ENCODE peak calls at places on chromosomes 1 and 21, in six cellular contexts. One of them, this sample, is unnamed.

GRCh38 chr1:36156329-36157114 is 562 bp downstream of the MAP7D1 start:
- DNase-seq in ovary: peak; percentile 79
- DNase-seq in adrenal gland: peak; percentile 78
- DNase-seq in aorta: peak; percentile 87
- DNase-seq in body of pancreas: peak; percentile 74
- DNase-seq in RWPE1: no peak
- DNase-seq in this sample: peak; percentile 82

GRCh38 chr21:32819702-32820101 is 48.1 kb upstream of the PAXBP1 start:
- DNase-seq in body of pancreas: no peak
- DNase-seq in aorta: peak; percentile 67
- DNase-seq in ovary: peak; percentile 32
- DNase-seq in adrenal gland: no peak
- DNase-seq in RWPE1: no peak
- DNase-seq in this sample: peak; percentile 34

GRCh38 chr1:164991763-164992162 is 364.8 kb downstream of the LMX1A start:
- DNase-seq in RWPE1: no peak
- DNase-seq in ovary: no peak
- DNase-seq in body of pancreas: no peak
- DNase-seq in adrenal gland: no peak
- DNase-seq in aorta: no peak
- DNase-seq in this sample: no peak

GRCh38 chr21:32570456-32570855 is 14.9 kb downstream of the TCP10L start:
- DNase-seq in RWPE1: no peak
- DNase-seq in aorta: no peak
- DNase-seq in ovary: no peak
- DNase-seq in adrenal gland: no peak
- DNase-seq in body of pancreas: no peak
- DNase-seq in this sample: no peak

GRCh38 chr1:167627615-167627864 is 2.5 kb upstream of the RCSD1 start:
- DNase-seq in adrenal gland: no peak
- DNase-seq in RWPE1: no peak
- DNase-seq in ovary: no peak
- DNase-seq in aorta: no peak
- DNase-seq in body of pancreas: no peak
- DNase-seq in this sample: no peak

GRCh38 chr21:32240708-32241433 is 38.0 kb downstream of the MIS18A start:
- DNase-seq in ovary: no peak
- DNase-seq in RWPE1: no peak
- DNase-seq in aorta: no peak
- DNase-seq in adrenal gland: no peak
- DNase-seq in body of pancreas: no peak
- DNase-seq in this sample: no peak

GRCh38 chr1:32063261-32063681 is 9.5 kb upstream of the TMEM39B start:
- DNase-seq in aorta: no peak
- DNase-seq in body of pancreas: no peak
- DNase-seq in ovary: no peak
- DNase-seq in RWPE1: peak; percentile 55
- DNase-seq in adrenal gland: peak; percentile 49
- DNase-seq in this sample: no peak

GRCh38 chr1:67463298-67463960 is 33.2 kb upstream of the SERBP1 start:
- DNase-seq in aorta: no peak
- DNase-seq in adrenal gland: no peak
- DNase-seq in body of pancreas: no peak
- DNase-seq in ovary: no peak
- DNase-seq in RWPE1: no peak
- DNase-seq in this sample: no peak

GRCh38 chr1:241240084-241240483 is 116.9 kb downstream of the RGS7 start:
- DNase-seq in aorta: no peak
- DNase-seq in adrenal gland: no peak
- DNase-seq in RWPE1: no peak
- DNase-seq in ovary: no peak
- DNase-seq in body of pancreas: peak; percentile 21
- DNase-seq in this sample: no peak

GRCh38 chr1:35377553-35377952 is 109.0 kb downstream of the ZMYM4 start:
- DNase-seq in ovary: no peak
- DNase-seq in body of pancreas: no peak
- DNase-seq in adrenal gland: no peak
- DNase-seq in aorta: no peak
- DNase-seq in RWPE1: no peak
- DNase-seq in this sample: no peak

GRCh38 chr1:228879164-228879563 is 143.9 kb downstream of the RHOU start:
- DNase-seq in adrenal gland: no peak
- DNase-seq in ovary: no peak
- DNase-seq in aorta: no peak
- DNase-seq in RWPE1: no peak
- DNase-seq in body of pancreas: no peak
- DNase-seq in this sample: no peak

GRCh38 chr1:228872080-228872479 is 136.8 kb downstream of the RHOU start:
- DNase-seq in RWPE1: no peak
- DNase-seq in adrenal gland: no peak
- DNase-seq in body of pancreas: no peak
- DNase-seq in aorta: no peak
- DNase-seq in ovary: no peak
- DNase-seq in this sample: no peak

GRCh38 chr1:228873714-228874113 is 138.4 kb downstream of the RHOU start:
- DNase-seq in RWPE1: no peak
- DNase-seq in ovary: no peak
- DNase-seq in body of pancreas: no peak
- DNase-seq in adrenal gland: peak; percentile 18
- DNase-seq in aorta: no peak
- DNase-seq in this sample: no peak

GRCh38 chr1:228875741-228876140 is 140.5 kb downstream of the RHOU start:
- DNase-seq in adrenal gland: no peak
- DNase-seq in RWPE1: no peak
- DNase-seq in body of pancreas: no peak
- DNase-seq in ovary: peak; percentile 45
- DNase-seq in aorta: no peak
- DNase-seq in this sample: no peak

DNA sequence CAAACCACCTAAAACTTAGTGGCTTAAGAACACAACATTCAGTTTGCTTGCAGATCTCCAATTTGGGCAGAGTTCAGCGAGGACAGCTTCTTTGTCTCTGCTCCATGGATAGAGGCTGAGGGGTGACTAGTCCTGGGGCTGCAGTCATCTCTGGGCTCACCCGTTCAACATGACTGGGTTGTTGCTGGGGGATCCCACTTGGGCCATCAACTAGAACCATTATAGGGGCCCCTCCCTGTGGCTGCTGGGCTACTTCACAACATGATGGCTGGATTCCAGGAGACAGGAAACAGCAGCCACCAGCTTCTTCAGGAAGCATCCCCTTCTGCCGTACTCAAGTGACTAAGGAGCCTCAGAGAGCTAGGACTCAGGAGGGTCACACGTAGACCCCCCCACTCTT is 140.9 kb downstream of the RHOU start:
- DNase-seq in ovary: no peak
- DNase-seq in adrenal gland: no peak
- DNase-seq in RWPE1: no peak
- DNase-seq in aorta: no peak
- DNase-seq in body of pancreas: no peak
- DNase-seq in this sample: no peak
- H3K27ac ChIP-seq in ovary: peak overlapping the region; percentile 23
- H3K27ac ChIP-seq in adrenal gland: no peak overlapping the region
- H3K27ac ChIP-seq in RWPE1: no peak overlapping the region
- H3K27ac ChIP-seq in aorta: no peak overlapping the region
- H3K27ac ChIP-seq in body of pancreas: no peak overlapping the region
- H3K27ac ChIP-seq in this sample: no peak overlapping the region

GRCh38 chr1:19872190-19872589 is 10.0 kb upstream of the OTUD3 start:
- DNase-seq in RWPE1: peak; percentile 31
- DNase-seq in ovary: no peak
- DNase-seq in adrenal gland: no peak
- DNase-seq in body of pancreas: peak; percentile 84
- DNase-seq in aorta: no peak
- DNase-seq in this sample: no peak
- H3K27ac ChIP-seq in RWPE1: no peak overlapping the region
- H3K27ac ChIP-seq in ovary: no peak overlapping the region
- H3K27ac ChIP-seq in adrenal gland: no peak overlapping the region
- H3K27ac ChIP-seq in body of pancreas: no peak overlapping the region
- H3K27ac ChIP-seq in aorta: no peak overlapping the region
- H3K27ac ChIP-seq in this sample: no peak overlapping the region

GRCh38 chr1:21702780-21703179 is 33.6 kb upstream of the RAP1GAP start:
- DNase-seq in aorta: no peak
- DNase-seq in ovary: no peak
- DNase-seq in adrenal gland: no peak
- DNase-seq in body of pancreas: no peak
- DNase-seq in RWPE1: no peak
- DNase-seq in this sample: no peak
- H3K27ac ChIP-seq in aorta: no peak overlapping the region
- H3K27ac ChIP-seq in ovary: no peak overlapping the region
- H3K27ac ChIP-seq in adrenal gland: no peak overlapping the region
- H3K27ac ChIP-seq in body of pancreas: no peak overlapping the region
- H3K27ac ChIP-seq in RWPE1: no peak overlapping the region
- H3K27ac ChIP-seq in this sample: no peak overlapping the region

DNA sequence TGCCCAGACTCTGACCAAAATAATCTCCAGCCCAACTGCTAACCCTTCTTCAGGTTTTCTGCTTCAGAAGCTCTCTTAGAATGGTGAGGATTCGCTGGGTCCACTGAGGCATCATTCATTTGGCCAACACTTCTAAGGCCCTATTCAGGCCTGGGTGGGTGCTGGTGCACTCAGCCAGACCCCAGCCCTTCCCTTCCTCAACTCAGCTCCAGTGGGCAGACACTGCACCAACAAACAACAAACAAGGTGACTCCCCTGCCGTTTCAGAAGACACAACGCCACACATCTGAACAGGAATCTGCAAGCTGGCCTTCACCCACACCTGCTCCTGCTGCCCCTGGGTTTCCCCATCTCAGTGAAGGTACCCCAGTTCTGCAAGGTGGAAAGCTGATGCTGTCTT is 6.0 kb downstream of the HEYL start:
- DNase-seq in adrenal gland: no peak
- DNase-seq in body of pancreas: no peak
- DNase-seq in aorta: no peak
- DNase-seq in ovary: no peak
- DNase-seq in RWPE1: no peak
- DNase-seq in this sample: no peak
- H3K27ac ChIP-seq in adrenal gland: no peak overlapping the region
- H3K27ac ChIP-seq in body of pancreas: peak overlapping the region; percentile 90
- H3K27ac ChIP-seq in aorta: peak overlapping the region; percentile 39
- H3K27ac ChIP-seq in ovary: no peak overlapping the region
- H3K27ac ChIP-seq in RWPE1: no peak overlapping the region
- H3K27ac ChIP-seq in this sample: no peak overlapping the region

DNA sequence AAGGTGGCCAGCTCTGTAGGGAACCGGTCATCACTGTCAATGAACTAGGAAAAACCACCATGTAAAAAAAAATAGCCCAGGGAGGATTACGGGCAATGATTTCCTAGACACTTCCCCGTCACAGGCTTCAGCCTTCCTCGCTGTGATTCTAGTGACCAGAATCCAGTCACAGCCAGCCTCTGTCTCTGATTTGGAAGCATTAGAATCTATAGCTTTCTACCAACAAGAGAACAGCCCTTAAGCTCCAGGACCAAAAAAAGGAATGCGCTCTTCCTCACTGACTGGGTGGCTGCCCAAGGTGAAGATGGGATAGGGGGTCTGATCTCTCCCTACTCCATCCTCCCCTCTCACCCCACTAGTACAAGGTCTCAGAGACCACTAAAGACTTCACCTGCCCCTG is 67.2 kb downstream of the TEX35 start:
- DNase-seq in ovary: no peak
- DNase-seq in adrenal gland: no peak
- DNase-seq in body of pancreas: no peak
- DNase-seq in aorta: no peak
- DNase-seq in RWPE1: no peak
- DNase-seq in this sample: no peak
- H3K27ac ChIP-seq in ovary: no peak overlapping the region
- H3K27ac ChIP-seq in adrenal gland: no peak overlapping the region
- H3K27ac ChIP-seq in body of pancreas: no peak overlapping the region
- H3K27ac ChIP-seq in aorta: no peak overlapping the region
- H3K27ac ChIP-seq in RWPE1: no peak overlapping the region
- H3K27ac ChIP-seq in this sample: no peak overlapping the region

GRCh38 chr21:37742532-37742931 is 173.7 kb downstream of the KCNJ6 start:
- DNase-seq in body of pancreas: no peak
- DNase-seq in aorta: no peak
- DNase-seq in ovary: no peak
- DNase-seq in adrenal gland: no peak
- DNase-seq in RWPE1: no peak
- DNase-seq in this sample: no peak

GRCh38 chr21:37737497-37737896 is 178.8 kb downstream of the KCNJ6 start:
- DNase-seq in adrenal gland: no peak
- DNase-seq in ovary: no peak
- DNase-seq in body of pancreas: no peak
- DNase-seq in aorta: no peak
- DNase-seq in RWPE1: no peak
- DNase-seq in this sample: no peak

GRCh38 chr21:37737996-37738395 is 178.3 kb downstream of the KCNJ6 start:
- DNase-seq in RWPE1: no peak
- DNase-seq in body of pancreas: no peak
- DNase-seq in ovary: no peak
- DNase-seq in adrenal gland: no peak
- DNase-seq in aorta: no peak
- DNase-seq in this sample: no peak

GRCh38 chr21:37746849-37747248 is 169.4 kb downstream of the KCNJ6 start:
- DNase-seq in ovary: no peak
- DNase-seq in body of pancreas: no peak
- DNase-seq in aorta: no peak
- DNase-seq in adrenal gland: no peak
- DNase-seq in RWPE1: no peak
- DNase-seq in this sample: no peak

GRCh38 chr21:37742115-37742514 is 174.1 kb downstream of the KCNJ6 start:
- DNase-seq in RWPE1: no peak
- DNase-seq in aorta: no peak
- DNase-seq in ovary: no peak
- DNase-seq in adrenal gland: no peak
- DNase-seq in body of pancreas: no peak
- DNase-seq in this sample: no peak
- H3K27ac ChIP-seq in RWPE1: no peak overlapping the region
- H3K27ac ChIP-seq in aorta: no peak overlapping the region
- H3K27ac ChIP-seq in ovary: no peak overlapping the region
- H3K27ac ChIP-seq in adrenal gland: no peak overlapping the region
- H3K27ac ChIP-seq in body of pancreas: no peak overlapping the region
- H3K27ac ChIP-seq in this sample: no peak overlapping the region

DNA sequence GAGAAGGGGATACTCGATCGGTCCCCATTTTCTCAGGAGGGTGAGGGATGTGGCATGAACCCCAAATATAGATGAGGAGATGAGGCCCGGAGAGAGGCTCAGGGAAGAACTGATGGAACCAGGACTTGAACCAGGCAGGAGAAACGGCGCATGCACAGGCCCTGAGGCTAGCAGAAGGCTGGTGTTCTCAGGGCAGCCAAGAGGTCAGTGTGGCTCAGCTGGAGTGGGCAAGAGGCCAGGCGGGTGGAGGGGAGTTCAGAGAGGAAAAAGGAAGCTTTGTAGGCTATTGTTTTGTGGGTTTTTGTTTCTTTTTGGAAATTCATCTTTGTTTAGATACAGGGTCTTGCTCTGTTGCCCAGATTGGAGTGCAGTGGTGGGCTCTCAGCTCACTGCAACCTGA is 122.0 kb downstream of the LACTBL1 start:
- DNase-seq in body of pancreas: peak; percentile 36
- DNase-seq in RWPE1: no peak
- DNase-seq in aorta: peak; percentile 88
- DNase-seq in adrenal gland: peak; percentile 76
- DNase-seq in ovary: peak; percentile 59
- DNase-seq in this sample: peak; percentile 54
- H3K27ac ChIP-seq in body of pancreas: peak overlapping the region; percentile 36
- H3K27ac ChIP-seq in RWPE1: no peak overlapping the region
- H3K27ac ChIP-seq in aorta: no peak overlapping the region
- H3K27ac ChIP-seq in adrenal gland: no peak overlapping the region
- H3K27ac ChIP-seq in ovary: no peak overlapping the region
- H3K27ac ChIP-seq in this sample: no peak overlapping the region